ENCODE peak calls at places on chromosome 14, in five cellular contexts. L is tibial nerve; F is H7; H is dorsolateral prefrontal cortex; J is CD4-positive, CD25-positive, alpha-beta regulatory T cell. P is an unnamed sample.

GRCh38 chr14:93953739-93954515 is 22.4 kb downstream of the ASB2 start:
- DNase-seq in L (no peak), F (peak; percentile 67), H (no peak), J (no peak), P (no peak)

GRCh38 chr14:26104686-26105085 is 493.1 kb downstream of the NOVA1 start:
- DNase-seq in L (no peak), F (peak; percentile 6), H (no peak), J (no peak), P (no peak)

GRCh38 chr14:43677581-43677980 is 829.5 kb downstream of the FSCB start:
- DNase-seq in L (no peak), F (no peak), H (no peak), J (no peak), P (no peak)

GRCh38 chr14:43587183-43587582 is 919.9 kb downstream of the FSCB start:
- DNase-seq in L (no peak), F (no peak), H (no peak), J (no peak), P (no peak)

GRCh38 chr14:100278702-100279101 is 27.5 kb downstream of the SLC25A29 start:
- DNase-seq in L (no peak), F (no peak), H (no peak), J (no peak), P (no peak)

GRCh38 chr14:98931911-98932310 is 340.1 kb downstream of the BCL11B start:
- DNase-seq in L (no peak), F (no peak), H (no peak), J (peak; percentile 39), P (no peak)

GRCh38 chr14:69351911-69352310 is 46.2 kb downstream of the ERH start:
- DNase-seq in L (no peak), F (peak; percentile 26), H (no peak), J (no peak), P (no peak)

GRCh38 chr14:89249972-89250371 is 167.1 kb downstream of the FOXN3 start:
- DNase-seq in L (no peak), F (no peak), H (no peak), J (no peak), P (no peak)

GRCh38 chr14:72887514-72887913 is 6.4 kb downstream of the DPF3 start:
- DNase-seq in L (no peak), F (peak; percentile 39), H (no peak), J (no peak), P (no peak)

GRCh38 chr14:56008160-56008559 is 110.1 kb upstream of the PELI2 start:
- DNase-seq in L (no peak), F (no peak), H (no peak), J (no peak), P (no peak)

GRCh38 chr14:56002876-56003625 is 115.2 kb upstream of the PELI2 start:
- DNase-seq in L (no peak), F (no peak), H (no peak), J (no peak), P (no peak)

GRCh38 chr14:56004323-56004722 is 113.9 kb upstream of the PELI2 start:
- DNase-seq in L (no peak), F (no peak), H (no peak), J (no peak), P (no peak)

GRCh38 chr14:56004807-56005579 is 113.2 kb upstream of the PELI2 start:
- DNase-seq in L (peak; percentile 22), F (no peak), H (no peak), J (no peak), P (peak; percentile 55)

DNA sequence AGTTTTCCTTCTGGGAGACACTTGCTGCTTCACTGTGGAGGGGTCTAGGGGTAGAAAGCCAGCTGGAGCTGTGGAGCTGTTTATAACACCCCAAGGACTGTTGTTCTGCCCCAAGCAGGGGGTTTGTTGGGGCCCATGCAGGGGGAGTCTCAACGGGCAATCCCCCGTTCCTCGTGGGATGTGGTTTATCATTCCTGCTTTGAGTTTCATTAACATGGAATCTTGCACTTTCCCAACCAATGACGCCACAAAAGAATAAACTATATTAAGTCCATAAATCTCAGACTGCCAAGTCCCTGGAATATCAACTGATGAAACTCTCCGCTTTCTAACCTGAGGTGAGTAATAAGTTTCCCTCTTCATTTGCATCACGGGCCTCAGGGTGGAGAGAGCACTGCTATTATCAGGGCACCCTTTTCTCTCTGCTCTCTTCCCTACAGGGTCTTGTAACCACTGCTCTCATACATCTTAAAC is 112.6 kb upstream of the PELI2 start:
- DNase-seq in L (no peak), F (peak; percentile 25), H (no peak), J (no peak), P (peak; percentile 19)
- H3K4me3 ChIP-seq in L (no peak overlapping the region), F (no peak overlapping the region), H (peak overlapping the region; percentile 22), J (no peak overlapping the region), P (no peak overlapping the region)

GRCh38 chr14:103834956-103835355 is 12.4 kb downstream of the PPP1R13B start:
- DNase-seq in L (no peak), F (no peak), H (no peak), J (no peak), P (no peak)

GRCh38 chr14:103836976-103837725 is 10.2 kb downstream of the PPP1R13B start:
- DNase-seq in L (no peak), F (no peak), H (no peak), J (no peak), P (no peak)

GRCh38 chr14:103839569-103839968 is 7.8 kb downstream of the PPP1R13B start:
- DNase-seq in L (no peak), F (no peak), H (no peak), J (no peak), P (no peak)

GRCh38 chr14:103840016-103840415 is 7.4 kb downstream of the PPP1R13B start:
- DNase-seq in L (no peak), F (no peak), H (no peak), J (no peak), P (no peak)

GRCh38 chr14:103838117-103838516 is 9.3 kb downstream of the PPP1R13B start:
- DNase-seq in L (no peak), F (no peak), H (no peak), J (no peak), P (no peak)
- H3K4me3 ChIP-seq in L (no peak overlapping the region), F (no peak overlapping the region), H (no peak overlapping the region), J (no peak overlapping the region), P (no peak overlapping the region)

GRCh38 chr14:61471297-61471980 is 150.1 kb downstream of the PRKCH start:
- DNase-seq in L (no peak), F (no peak), H (no peak), J (no peak), P (no peak)
- H3K4me3 ChIP-seq in L (peak overlapping the region; percentile 32), F (no peak overlapping the region), H (peak overlapping the region; percentile 21), J (peak overlapping the region; percentile 78), P (no peak overlapping the region)

GRCh38 chr14:22549304-22549962 is 39.6 kb downstream of the DAD1 start:
- DNase-seq in L (no peak), F (no peak), H (no peak), J (no peak), P (no peak)

GRCh38 chr14:22547309-22547947 is 41.6 kb downstream of the DAD1 start:
- DNase-seq in L (no peak), F (no peak), H (no peak), J (no peak), P (no peak)

GRCh38 chr14:22546722-22547071 is 42.3 kb downstream of the DAD1 start:
- DNase-seq in L (no peak), F (no peak), H (no peak), J (no peak), P (no peak)

GRCh38 chr14:22549981-22550670 is 38.9 kb downstream of the DAD1 start:
- DNase-seq in L (no peak), F (no peak), H (no peak), J (peak; percentile 63), P (no peak)

DNA sequence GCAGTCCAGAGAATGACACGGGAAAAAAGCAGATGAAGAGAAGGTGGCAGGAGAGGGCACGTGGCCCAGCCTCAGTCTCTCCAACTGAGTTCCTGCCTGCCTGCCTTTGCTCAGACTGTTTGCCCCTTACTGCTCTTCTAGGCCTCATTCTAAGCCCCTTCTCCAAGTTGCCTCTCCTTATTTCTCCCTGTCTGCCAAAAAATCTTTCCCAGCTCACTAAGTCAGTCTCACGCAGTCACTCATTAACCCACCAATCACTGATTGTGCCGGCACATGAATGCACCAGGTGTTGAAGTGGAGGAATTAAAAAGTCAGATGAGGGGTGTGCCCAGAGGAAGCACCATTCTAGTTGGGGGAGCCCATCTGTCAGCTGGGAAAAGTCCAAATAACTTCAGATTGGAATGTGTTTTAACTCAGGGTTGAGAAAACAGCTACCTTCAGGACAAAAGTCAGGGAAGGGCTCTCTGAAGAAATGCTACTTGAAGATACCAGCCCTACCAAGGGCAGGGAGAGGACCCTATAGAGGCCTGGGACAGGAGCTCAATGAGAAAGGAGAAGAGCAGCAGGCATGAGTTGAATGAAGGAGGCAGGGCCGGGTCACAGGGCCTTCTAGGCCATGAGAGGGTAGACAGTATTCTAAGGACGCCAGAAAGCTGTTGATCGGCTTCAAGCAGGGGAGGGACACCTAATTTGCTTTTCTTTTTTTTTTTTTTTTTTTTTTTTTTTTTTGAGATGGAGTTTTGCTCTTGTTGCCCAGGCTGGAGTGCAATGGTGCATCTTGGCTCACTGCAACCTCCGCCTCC is 40.9 kb downstream of the DAD1 start:
- DNase-seq in L (no peak), F (no peak), H (no peak), J (no peak), P (no peak)
- H3K4me3 ChIP-seq in L (no peak overlapping the region), F (no peak overlapping the region), H (no peak overlapping the region), J (peak overlapping the region; percentile 87), P (no peak overlapping the region)

GRCh38 chr14:105355049-105355575 is 40.6 kb downstream of the PACS2 start:
- DNase-seq in L (no peak), F (no peak), H (no peak), J (no peak), P (no peak)
- H3K4me3 ChIP-seq in L (no peak overlapping the region), F (no peak overlapping the region), H (no peak overlapping the region), J (no peak overlapping the region), P (no peak overlapping the region)

GRCh38 chr14:96362965-96363750 is at the start of the genes ATG2B and GSKIP:
- DNase-seq in L (peak; percentile 89), F (peak; percentile 96), H (peak; percentile 93), J (peak; percentile 95), P (peak; percentile 38)
- H3K4me3 ChIP-seq in L (peak within 1 kb of the TSS; percentile 86), F (peak within 1 kb of the TSS; percentile 93), H (peak within 1 kb of the TSS; percentile 92), J (peak within 1 kb of the TSS; percentile 95), P (peak within 1 kb of the TSS; percentile 97)

GRCh38 chr14:35401853-35402252 is 2.7 kb downstream of the NFKBIA start:
- DNase-seq in L (no peak), F (no peak), H (no peak), J (no peak), P (no peak)
- H3K4me3 ChIP-seq in L (peak overlapping the region; percentile 97), F (no peak overlapping the region), H (peak overlapping the region; percentile 69), J (peak overlapping the region; percentile 95), P (peak overlapping the region; percentile 95)

DNA sequence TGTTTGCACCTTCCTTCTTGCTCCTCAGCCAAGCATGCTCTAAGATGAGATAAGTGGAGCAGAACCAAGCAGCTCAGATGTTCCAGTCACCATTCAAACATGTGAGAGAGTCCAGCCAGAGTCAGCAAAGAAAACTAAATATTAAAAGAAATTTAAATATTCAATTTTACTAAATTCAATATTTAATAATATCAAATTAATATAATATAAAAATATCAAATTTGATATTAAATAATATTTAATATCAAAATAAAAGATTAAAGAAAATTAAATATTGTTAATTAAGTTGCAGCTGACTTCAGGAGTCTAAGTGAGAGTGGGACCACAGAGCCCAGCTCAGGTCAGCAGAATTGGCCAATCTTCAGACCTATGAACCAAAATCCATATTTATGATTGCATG is 526.1 kb upstream of the FLRT2 start:
- DNase-seq in L (no peak), F (no peak), H (no peak), J (no peak), P (no peak)
- H3K4me3 ChIP-seq in L (no peak overlapping the region), F (no peak overlapping the region), H (no peak overlapping the region), J (no peak overlapping the region), P (no peak overlapping the region)

GRCh38 chr14:24440606-24441399 is 1.8 kb downstream of the SDR39U1 start:
- DNase-seq in L (no peak), F (no peak), H (no peak), J (no peak), P (no peak)
- H3K4me3 ChIP-seq in L (no peak overlapping the region), F (no peak overlapping the region), H (no peak overlapping the region), J (no peak overlapping the region), P (no peak overlapping the region)

P was measured in kidney epithelial cell.